ENCODE peak calls at places on chromosomes 4 and X, in nine cellular contexts. D, M, J, I, K, C, X, U and R are unnamed samples.

GRCh38 chr4:77581724-77582123 is 23.9 kb upstream of the CXCL13 start:
- DNase-seq in U (no peak), K (no peak), C (no peak), X (no peak), I (no peak), D (no peak), J (no peak), M (no peak), R (no peak)

GRCh38 chr4:36446275-36446674 is 164.9 kb downstream of the DTHD1 start:
- DNase-seq in J (no peak), U (no peak), K (no peak), D (no peak), C (no peak), M (no peak), I (no peak), X (no peak), R (no peak)

GRCh38 chr4:151486166-151486565 is 77.2 kb downstream of the FHIP1A start:
- DNase-seq in C (no peak), K (no peak), I (no peak), D (no peak), X (no peak), U (no peak), M (no peak), J (no peak), R (no peak)

GRCh38 chrX:68989865-68990606 is 161.2 kb downstream of the EFNB1 start:
- DNase-seq in J (no peak), M (no peak), D (peak; percentile 40), K (no peak), I (no peak), C (no peak), U (no peak), X (no peak), R (no peak)

GRCh38 chr4:80507077-80507476 is 171.5 kb downstream of the CFAP299 start:
- DNase-seq in M (no peak), U (no peak), C (no peak), X (no peak), I (no peak), K (no peak), J (no peak), D (no peak), R (no peak)

GRCh38 chr4:27129871-27130277 is 269.2 kb downstream of the STIM2 start:
- DNase-seq in D (no peak), I (no peak), C (no peak), X (no peak), K (no peak), M (no peak), U (no peak), J (no peak), R (no peak)

GRCh38 chrX:10156199-10157031 is at the start of gene CLCN4:
- DNase-seq in U (no peak), K (peak; percentile 45), C (no peak), D (peak; percentile 71), J (peak; percentile 52), X (no peak), I (peak; percentile 88), M (peak; percentile 87), R (peak; percentile 65)

GRCh38 chr4:147813107-147813773 is 81.4 kb downstream of the ARHGAP10 start:
- DNase-seq in U (no peak), X (no peak), D (no peak), J (no peak), K (no peak), M (no peak), C (no peak), I (no peak), R (no peak)

GRCh38 chr4:34721835-34722234 is 1522.5 kb downstream of the ARAP2 start:
- DNase-seq in U (no peak), J (no peak), C (no peak), K (no peak), D (no peak), M (no peak), X (no peak), I (no peak), R (no peak)
- TF ChIP-seq POLR2A in U (no peak), J (no peak), C (no peak), K (no peak), D (no peak), M (no peak), X (no peak), I (no peak), R (no peak)

DNA sequence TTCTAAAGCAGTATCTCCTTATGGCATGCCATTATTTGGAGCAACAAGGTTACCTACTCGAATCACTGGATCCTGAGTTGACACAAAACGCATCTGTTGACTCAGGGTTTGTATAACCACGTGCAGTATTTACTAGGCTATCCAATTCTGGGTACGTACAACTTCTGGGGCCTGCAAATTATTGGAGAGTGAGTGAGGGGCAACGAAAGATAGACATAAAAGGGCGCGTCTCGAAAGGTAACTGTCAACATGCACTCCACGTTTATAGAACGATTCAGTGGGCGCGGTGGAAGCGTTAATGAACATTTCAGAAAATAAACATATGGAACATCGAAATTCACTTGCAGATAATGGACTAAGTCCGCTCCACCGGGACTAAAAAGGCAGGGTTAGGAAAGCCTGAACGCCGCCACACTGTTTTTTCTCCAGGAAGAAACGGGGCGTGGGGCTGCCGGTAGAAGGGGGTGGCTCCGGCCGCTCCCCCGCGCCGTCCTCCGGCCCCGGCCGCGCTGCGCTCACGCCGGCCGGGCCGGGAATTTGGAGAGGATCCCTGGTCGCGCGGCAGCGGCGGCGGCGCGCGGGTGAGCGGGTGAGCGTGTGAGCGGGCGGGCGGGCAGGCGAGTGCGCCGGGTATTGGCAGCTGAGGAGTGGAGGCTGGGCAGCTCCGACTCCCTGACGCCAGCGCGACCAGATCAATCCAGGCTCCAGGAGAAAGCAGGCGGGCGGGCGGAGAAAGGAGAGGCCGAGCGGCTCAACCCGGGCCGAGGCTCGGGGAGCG is at the start of gene SMAD1:
- DNase-seq in M (peak; percentile 93), I (peak; percentile 87), C (no peak), D (peak; percentile 87), J (peak; percentile 86), K (peak; percentile 41), X (peak; percentile 86), U (peak; percentile 43), R (peak; percentile 90)
- TF ChIP-seq POLR2A in M (peak; percentile 89), I (no peak), C (peak; percentile 70), D (peak; percentile 76), J (peak; percentile 77), K (peak; percentile 42), X (no peak), U (no peak), R (no peak)

DNA sequence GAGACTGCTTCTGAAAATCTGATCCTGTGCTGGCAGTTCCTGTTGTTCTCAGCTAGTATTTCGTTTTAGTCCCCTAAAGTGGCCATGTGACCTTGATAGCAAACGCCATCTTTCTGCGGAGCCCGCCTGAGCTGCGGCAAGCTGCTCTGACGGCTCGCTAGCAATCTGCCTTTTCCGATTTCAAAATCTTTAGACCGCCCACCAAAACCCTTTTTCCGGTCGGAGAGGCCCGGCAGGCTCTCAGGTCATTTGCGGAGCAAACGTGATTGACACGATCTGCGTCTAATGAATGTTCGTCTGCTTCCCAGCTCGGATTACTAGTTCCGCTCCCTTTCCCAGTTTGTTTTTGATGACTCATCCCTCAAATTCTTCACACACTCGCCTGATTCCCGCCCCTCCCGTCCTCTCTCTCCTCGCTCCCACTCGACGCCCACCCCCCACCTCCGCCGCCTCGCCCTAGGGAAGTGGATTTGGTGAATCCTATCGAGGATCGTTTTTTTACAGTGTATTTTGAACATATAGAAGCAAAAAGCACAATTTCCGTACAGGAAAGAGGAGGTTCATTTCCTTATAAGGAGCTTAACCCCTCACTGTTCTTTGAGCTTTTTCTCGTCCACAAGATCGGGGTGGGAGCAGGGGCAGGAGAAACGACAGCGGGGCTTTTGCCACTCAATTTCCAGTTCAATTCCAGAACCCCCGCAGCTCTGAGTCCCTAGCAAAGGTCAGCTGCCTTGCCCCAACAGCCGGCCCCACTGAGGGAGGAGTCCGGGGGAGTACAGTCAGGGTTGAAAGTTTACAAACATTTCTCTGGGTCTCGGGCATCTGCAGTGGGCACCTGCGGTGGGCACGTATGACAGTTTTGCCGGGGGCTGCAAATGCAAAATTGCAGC is 37.5 kb downstream of the NLGN3 start:
- DNase-seq in J (peak; percentile 88), I (peak; percentile 92), M (peak; percentile 86), K (peak; percentile 65), X (peak; percentile 70), D (peak; percentile 95), U (peak; percentile 35), C (peak; percentile 16), R (peak; percentile 94)
- TF ChIP-seq POLR2A in J (peak; percentile 75), I (no peak), M (peak; percentile 90), K (peak; percentile 68), X (peak; percentile 57), D (peak; percentile 55), U (peak; percentile 79), C (peak; percentile 79), R (peak; percentile 44)

GRCh38 chrX:132488819-132489255 is at the start of gene MBNL3:
- DNase-seq in D (peak; percentile 59), X (peak; percentile 55), I (peak; percentile 93), U (no peak), M (peak; percentile 71), K (peak; percentile 3), J (peak; percentile 68), C (peak; percentile 22), R (peak; percentile 64)
- TF ChIP-seq POLR2A in D (no peak), X (no peak), I (no peak), U (peak; percentile 12), M (no peak), K (no peak), J (no peak), C (peak; percentile 40), R (no peak)

DNA sequence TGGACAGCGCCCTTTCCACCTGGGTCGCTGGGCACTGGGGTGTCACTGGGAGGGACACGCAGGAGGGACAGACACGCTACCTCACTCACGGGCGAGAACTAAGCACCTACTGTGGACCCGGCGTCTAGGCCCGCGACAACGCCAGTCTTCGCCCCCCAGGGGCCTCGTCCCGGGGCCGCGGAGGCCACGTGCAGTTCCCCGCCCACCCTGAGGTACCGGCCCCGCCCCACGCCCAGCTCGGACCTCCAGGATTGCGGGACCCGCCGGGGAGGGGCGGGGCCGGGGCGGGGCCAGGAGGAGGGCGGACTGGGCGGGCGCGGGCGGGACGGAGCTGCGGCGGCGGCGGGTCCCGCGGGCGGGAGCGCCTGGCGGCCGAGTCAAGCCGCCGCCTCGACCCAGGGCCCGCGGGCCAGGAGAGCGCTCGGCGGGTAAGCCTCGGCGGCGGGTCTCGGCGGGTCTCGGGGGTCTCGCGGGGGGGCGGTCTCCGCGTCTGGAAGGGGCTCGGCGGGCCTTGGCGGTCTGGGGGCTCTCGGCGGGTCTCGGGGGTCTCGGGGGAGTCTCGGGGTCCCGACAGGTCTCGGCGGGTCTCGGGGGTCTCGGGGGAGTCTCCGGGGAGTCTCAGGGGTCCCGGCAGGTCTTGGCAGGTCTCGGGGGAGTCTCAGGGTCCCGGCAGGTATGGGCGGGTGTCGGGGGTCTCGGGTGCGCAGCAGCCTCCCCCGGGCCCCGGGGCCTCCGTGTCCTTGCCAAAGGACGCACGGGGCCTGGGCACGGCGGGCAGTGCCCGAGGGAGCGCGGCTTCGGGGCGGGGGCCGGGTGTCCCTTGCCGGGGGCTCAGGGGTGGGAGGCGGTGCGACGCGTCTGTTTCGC is at the start of gene SH3BP2:
- DNase-seq in K (peak; percentile 53), D (peak; percentile 72), C (no peak), J (peak; percentile 89), M (peak; percentile 94), U (peak; percentile 74), I (peak; percentile 95), X (peak; percentile 47), R (peak; percentile 88)
- TF ChIP-seq POLR2A in K (peak; percentile 60), D (no peak), C (peak; percentile 57), J (peak; percentile 59), M (peak; percentile 75), U (no peak), I (no peak), X (no peak), R (no peak)

GRCh38 chr4:76305971-76306881 is at the start of gene STBD1:
- DNase-seq in M (peak; percentile 97), I (peak; percentile 91), U (peak; percentile 27), D (peak; percentile 76), J (peak; percentile 89), K (peak; percentile 45), X (peak; percentile 60), C (no peak), R (peak; percentile 89)
- TF ChIP-seq POLR2A in M (peak; percentile 87), I (no peak), U (no peak), D (no peak), J (peak; percentile 88), K (peak; percentile 58), X (no peak), C (peak; percentile 33), R (peak; percentile 27)